ENCODE peak calls at places on chromosomes 2 and 18, in seven cellular contexts. One of them, this sample, is unnamed.

GRCh38 chr18:48832961-48833700 is 117.6 kb downstream of the SMAD7 start:
- DNase-seq in testis: peak; percentile 12
- DNase-seq in left ventricle myocardium inferior: peak; percentile 39
- DNase-seq in fibroblast of lung: peak; percentile 66
- DNase-seq in adrenal gland: peak; percentile 44
- DNase-seq in A549: peak; percentile 19
- DNase-seq in upper lobe of left lung: peak; percentile 77
- DNase-seq in this sample: no peak

GRCh38 chr2:59425292-59425691 is 1128.2 kb downstream of the BCL11A start:
- DNase-seq in left ventricle myocardium inferior: no peak
- DNase-seq in testis: no peak
- DNase-seq in adrenal gland: no peak
- DNase-seq in upper lobe of left lung: no peak
- DNase-seq in fibroblast of lung: no peak
- DNase-seq in A549: peak; percentile 7
- DNase-seq in this sample: no peak

GRCh38 chr18:3481696-3482210 is 31.8 kb downstream of the TGIF1 start:
- DNase-seq in adrenal gland: no peak
- DNase-seq in A549: peak; percentile 28
- DNase-seq in left ventricle myocardium inferior: no peak
- DNase-seq in fibroblast of lung: peak; percentile 73
- DNase-seq in testis: no peak
- DNase-seq in upper lobe of left lung: no peak
- DNase-seq in this sample: peak; percentile 4

GRCh38 chr18:13800505-13801259 is 23.3 kb upstream of the MC5R start:
- DNase-seq in left ventricle myocardium inferior: peak; percentile 62
- DNase-seq in testis: peak; percentile 80
- DNase-seq in fibroblast of lung: peak; percentile 26
- DNase-seq in A549: peak; percentile 58
- DNase-seq in upper lobe of left lung: peak; percentile 54
- DNase-seq in adrenal gland: peak; percentile 63
- DNase-seq in this sample: peak; percentile 57

GRCh38 chr2:107936427-107937359 is 49.6 kb upstream of the SLC5A7 start:
- DNase-seq in testis: peak; percentile 20
- DNase-seq in adrenal gland: no peak
- DNase-seq in A549: no peak
- DNase-seq in upper lobe of left lung: no peak
- DNase-seq in fibroblast of lung: no peak
- DNase-seq in left ventricle myocardium inferior: no peak
- DNase-seq in this sample: no peak

GRCh38 chr2:95346236-95346737 is 49.1 kb downstream of the KCNIP3 start:
- DNase-seq in fibroblast of lung: peak; percentile 66
- DNase-seq in testis: peak; percentile 79
- DNase-seq in adrenal gland: peak; percentile 42
- DNase-seq in upper lobe of left lung: peak; percentile 40
- DNase-seq in left ventricle myocardium inferior: peak; percentile 79
- DNase-seq in A549: peak; percentile 38
- DNase-seq in this sample: no peak

GRCh38 chr2:237254911-237255578 is 158.9 kb downstream of the COL6A3 start:
- DNase-seq in left ventricle myocardium inferior: no peak
- DNase-seq in adrenal gland: no peak
- DNase-seq in fibroblast of lung: no peak
- DNase-seq in testis: no peak
- DNase-seq in A549: no peak
- DNase-seq in upper lobe of left lung: no peak
- DNase-seq in this sample: no peak

GRCh38 chr2:234071664-234072063 is 21.2 kb downstream of the SPP2 start:
- DNase-seq in A549: no peak
- DNase-seq in adrenal gland: no peak
- DNase-seq in testis: no peak
- DNase-seq in fibroblast of lung: no peak
- DNase-seq in upper lobe of left lung: no peak
- DNase-seq in left ventricle myocardium inferior: no peak
- DNase-seq in this sample: no peak

GRCh38 chr2:118774458-118775133 is 72.9 kb downstream of the EN1 start:
- DNase-seq in left ventricle myocardium inferior: peak; percentile 40
- DNase-seq in adrenal gland: peak; percentile 30
- DNase-seq in testis: peak; percentile 62
- DNase-seq in fibroblast of lung: peak; percentile 24
- DNase-seq in A549: peak; percentile 35
- DNase-seq in upper lobe of left lung: no peak
- DNase-seq in this sample: peak; percentile 23

GRCh38 chr2:182713611-182714010 is 2.4 kb upstream of the DNAJC10 start:
- DNase-seq in upper lobe of left lung: no peak
- DNase-seq in left ventricle myocardium inferior: no peak
- DNase-seq in adrenal gland: no peak
- DNase-seq in A549: no peak
- DNase-seq in fibroblast of lung: no peak
- DNase-seq in testis: no peak
- DNase-seq in this sample: no peak

GRCh38 chr18:33440011-33440383 is 524 bp downstream of the CCDC178 start:
- DNase-seq in adrenal gland: no peak
- DNase-seq in fibroblast of lung: peak; percentile 88
- DNase-seq in A549: peak; percentile 3
- DNase-seq in testis: peak; percentile 54
- DNase-seq in left ventricle myocardium inferior: peak; percentile 17
- DNase-seq in upper lobe of left lung: no peak
- DNase-seq in this sample: peak; percentile 7

GRCh38 chr2:207040606-207041173 is 101.4 kb downstream of the CPO start:
- DNase-seq in adrenal gland: no peak
- DNase-seq in testis: no peak
- DNase-seq in upper lobe of left lung: peak; percentile 43
- DNase-seq in left ventricle myocardium inferior: no peak
- DNase-seq in fibroblast of lung: no peak
- DNase-seq in A549: no peak
- DNase-seq in this sample: no peak

GRCh38 chr2:135552887-135553286 is 21.6 kb downstream of the R3HDM1 start:
- DNase-seq in fibroblast of lung: no peak
- DNase-seq in A549: no peak
- DNase-seq in testis: no peak
- DNase-seq in left ventricle myocardium inferior: no peak
- DNase-seq in adrenal gland: no peak
- DNase-seq in upper lobe of left lung: no peak
- DNase-seq in this sample: no peak

GRCh38 chr2:36357506-36358316 is 2.1 kb downstream of the CRIM1 start:
- DNase-seq in adrenal gland: peak; percentile 57
- DNase-seq in fibroblast of lung: peak; percentile 86
- DNase-seq in upper lobe of left lung: peak; percentile 33
- DNase-seq in testis: peak; percentile 60
- DNase-seq in A549: peak; percentile 63
- DNase-seq in left ventricle myocardium inferior: peak; percentile 32
- DNase-seq in this sample: no peak

GRCh38 chr2:158667567-158667966 is 127.5 kb upstream of the DAPL1 start:
- DNase-seq in testis: no peak
- DNase-seq in upper lobe of left lung: no peak
- DNase-seq in adrenal gland: no peak
- DNase-seq in left ventricle myocardium inferior: no peak
- DNase-seq in fibroblast of lung: peak; percentile 22
- DNase-seq in A549: no peak
- DNase-seq in this sample: no peak

GRCh38 chr2:20563833-20564232 is 87.1 kb downstream of the HS1BP3 start:
- DNase-seq in upper lobe of left lung: no peak
- DNase-seq in testis: no peak
- DNase-seq in A549: no peak
- DNase-seq in left ventricle myocardium inferior: no peak
- DNase-seq in adrenal gland: no peak
- DNase-seq in fibroblast of lung: peak; percentile 34
- DNase-seq in this sample: no peak

GRCh38 chr2:100614455-100615000 is 51.7 kb downstream of the PDCL3 start:
- DNase-seq in left ventricle myocardium inferior: no peak
- DNase-seq in A549: no peak
- DNase-seq in fibroblast of lung: no peak
- DNase-seq in upper lobe of left lung: no peak
- DNase-seq in adrenal gland: no peak
- DNase-seq in testis: no peak
- DNase-seq in this sample: no peak

GRCh38 chr2:39513641-39514094 is 76.6 kb upstream of the MAP4K3 start:
- DNase-seq in upper lobe of left lung: peak; percentile 66
- DNase-seq in fibroblast of lung: peak; percentile 94
- DNase-seq in testis: peak; percentile 69
- DNase-seq in A549: peak; percentile 76
- DNase-seq in left ventricle myocardium inferior: peak; percentile 24
- DNase-seq in adrenal gland: peak; percentile 78
- DNase-seq in this sample: peak; percentile 61

GRCh38 chr2:186848873-186849578 is at the start of gene ZSWIM2:
- DNase-seq in left ventricle myocardium inferior: peak; percentile 36
- DNase-seq in testis: peak; percentile 76
- DNase-seq in fibroblast of lung: peak; percentile 89
- DNase-seq in A549: no peak
- DNase-seq in upper lobe of left lung: peak; percentile 25
- DNase-seq in adrenal gland: peak; percentile 61
- DNase-seq in this sample: peak; percentile 83

GRCh38 chr2:172103471-172104292 is 982 bp upstream of the DLX2 start:
- DNase-seq in fibroblast of lung: peak; percentile 88
- DNase-seq in left ventricle myocardium inferior: peak; percentile 73
- DNase-seq in testis: peak; percentile 92
- DNase-seq in upper lobe of left lung: peak; percentile 84
- DNase-seq in adrenal gland: peak; percentile 90
- DNase-seq in A549: peak; percentile 77
- DNase-seq in this sample: peak; percentile 74

GRCh38 chr2:151637284-151637781 is 96.9 kb downstream of the NEB start:
- DNase-seq in A549: no peak
- DNase-seq in fibroblast of lung: peak; percentile 9
- DNase-seq in upper lobe of left lung: peak; percentile 36
- DNase-seq in left ventricle myocardium inferior: no peak
- DNase-seq in testis: no peak
- DNase-seq in adrenal gland: no peak
- DNase-seq in this sample: no peak
- H3K4me3 ChIP-seq in A549: no peak overlapping the region
- H3K4me3 ChIP-seq in fibroblast of lung: no peak overlapping the region
- H3K4me3 ChIP-seq in upper lobe of left lung: no peak overlapping the region
- H3K4me3 ChIP-seq in left ventricle myocardium inferior: no peak overlapping the region
- H3K4me3 ChIP-seq in testis: no peak overlapping the region
- H3K4me3 ChIP-seq in adrenal gland: no peak overlapping the region
- H3K4me3 ChIP-seq in this sample: no peak overlapping the region

DNA sequence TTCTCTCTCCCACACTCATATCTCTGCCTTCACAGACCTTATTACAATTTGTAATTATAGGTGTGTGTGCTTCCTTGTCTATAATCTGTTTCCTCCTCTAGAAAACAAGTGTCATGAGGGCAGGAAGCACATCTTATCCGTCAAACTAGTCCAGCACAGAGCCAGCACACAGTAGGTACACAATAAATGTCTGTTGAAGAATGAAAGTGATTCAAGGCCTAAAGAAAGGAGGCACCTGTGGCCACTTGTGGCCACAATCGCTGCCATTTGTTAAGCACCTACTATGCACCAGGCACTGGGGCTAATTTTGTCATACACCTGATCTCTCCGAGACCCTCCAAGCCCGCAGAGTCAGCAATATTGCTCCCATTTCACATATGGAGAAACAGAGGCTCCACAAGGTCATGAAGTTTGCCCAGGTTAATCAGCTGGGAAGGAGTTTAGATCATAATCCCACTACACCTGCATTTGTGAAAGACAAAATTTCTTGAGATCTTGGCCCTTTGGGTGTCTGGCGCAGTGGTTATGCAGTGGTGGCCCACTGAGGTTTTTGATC is 78.4 kb downstream of the TNS1 start:
- DNase-seq in left ventricle myocardium inferior: no peak
- DNase-seq in A549: no peak
- DNase-seq in fibroblast of lung: no peak
- DNase-seq in testis: no peak
- DNase-seq in upper lobe of left lung: no peak
- DNase-seq in adrenal gland: no peak
- DNase-seq in this sample: no peak
- H3K4me1 ChIP-seq in left ventricle myocardium inferior: peaks cover 100% of the 10 kb centered on the region
- H3K4me1 ChIP-seq in A549: peaks cover 54% of the 10 kb centered on the region
- H3K4me1 ChIP-seq in fibroblast of lung: peaks cover 36% of the 10 kb centered on the region
- H3K4me1 ChIP-seq in testis: peaks cover 73% of the 10 kb centered on the region
- H3K4me1 ChIP-seq in upper lobe of left lung: peaks cover 100% of the 10 kb centered on the region
- H3K4me1 ChIP-seq in adrenal gland: peaks cover 66% of the 10 kb centered on the region
- H3K4me1 ChIP-seq in this sample: peaks cover 46% of the 10 kb centered on the region

DNA sequence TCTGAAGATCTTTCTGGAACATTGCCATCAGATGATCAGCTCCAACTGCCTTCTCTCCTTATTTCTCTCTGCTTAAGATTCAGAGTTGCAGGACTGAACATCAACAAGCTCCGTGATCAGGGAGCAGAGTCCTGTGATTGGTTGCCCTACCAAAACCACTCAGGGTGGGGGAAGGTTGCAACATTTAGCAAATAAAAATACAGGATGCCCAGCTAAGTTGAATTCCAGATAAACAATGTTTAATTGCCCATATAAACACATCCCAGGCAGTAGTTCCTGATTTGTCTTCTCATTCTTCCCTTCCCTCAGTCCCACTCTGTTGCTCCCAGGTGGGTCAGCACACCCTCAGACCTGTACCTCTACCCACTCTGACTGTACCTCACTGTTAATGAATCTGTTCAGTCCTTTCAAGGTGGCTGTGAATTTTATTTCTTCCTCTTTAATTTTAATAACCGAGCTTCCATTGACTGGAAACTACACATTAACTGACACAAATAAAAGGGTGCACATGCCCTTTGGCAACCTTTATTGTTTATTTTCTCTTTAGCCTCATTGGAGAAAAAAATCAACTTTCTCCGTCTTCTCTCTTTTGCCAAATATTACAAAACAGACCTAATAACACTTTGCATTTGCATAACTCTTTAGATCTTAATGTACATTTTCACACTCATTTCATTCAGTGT is 167.1 kb upstream of the PKDCC start:
- DNase-seq in upper lobe of left lung: no peak
- DNase-seq in fibroblast of lung: peak; percentile 31
- DNase-seq in A549: no peak
- DNase-seq in adrenal gland: no peak
- DNase-seq in left ventricle myocardium inferior: no peak
- DNase-seq in testis: no peak
- DNase-seq in this sample: no peak
- H3K9me3 ChIP-seq in upper lobe of left lung: no peaks in the 10 kb centered on the region
- H3K9me3 ChIP-seq in fibroblast of lung: no peaks in the 10 kb centered on the region
- H3K9me3 ChIP-seq in A549: no peaks in the 10 kb centered on the region
- H3K9me3 ChIP-seq in adrenal gland: no peaks in the 10 kb centered on the region
- H3K9me3 ChIP-seq in left ventricle myocardium inferior: no peaks in the 10 kb centered on the region
- H3K9me3 ChIP-seq in testis: no peaks in the 10 kb centered on the region
- H3K9me3 ChIP-seq in this sample: no peaks in the 10 kb centered on the region

DNA sequence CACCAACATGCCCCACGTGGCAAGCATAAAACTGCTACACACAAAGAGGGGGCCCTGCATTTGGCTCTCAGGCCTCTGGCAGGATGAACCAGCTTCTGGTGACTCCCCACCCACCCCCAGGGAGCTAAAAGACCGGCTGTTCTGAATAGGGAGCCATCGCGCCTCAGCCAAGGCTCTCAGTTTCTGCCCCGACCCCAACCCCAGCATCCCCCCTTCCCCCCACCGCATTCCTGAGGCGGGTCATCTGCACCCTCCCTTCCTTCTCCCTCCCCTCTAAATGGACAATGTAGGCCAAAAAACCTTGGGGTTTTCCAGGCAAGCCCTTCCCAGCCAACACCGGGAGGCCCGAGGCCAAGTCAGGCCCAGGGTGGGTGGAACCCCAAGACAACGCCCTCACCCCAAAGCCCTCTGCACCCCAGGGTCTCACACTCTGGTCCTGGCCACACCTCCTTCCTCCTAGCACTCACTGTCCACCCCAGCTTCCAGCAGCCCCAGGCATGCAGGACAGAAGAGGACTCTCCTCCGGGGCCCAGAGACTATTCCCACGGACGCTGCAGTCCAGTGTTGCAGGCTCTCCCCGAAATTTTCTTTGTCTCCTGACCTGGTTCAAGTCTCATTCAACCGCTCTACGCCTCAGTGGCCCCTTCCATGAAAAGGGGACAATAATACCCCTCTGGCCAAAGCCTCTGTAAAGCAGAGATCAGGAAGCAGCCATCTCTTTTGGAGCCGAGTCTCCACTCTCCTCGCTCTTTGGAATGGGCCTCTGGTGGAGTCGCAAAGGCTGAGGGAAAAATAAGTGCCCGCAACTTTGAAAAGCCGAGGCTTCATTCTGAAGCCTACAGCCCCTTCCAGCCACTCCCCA is 5.5 kb downstream of the CYP26B1 start:
- DNase-seq in upper lobe of left lung: no peak
- DNase-seq in testis: no peak
- DNase-seq in adrenal gland: no peak
- DNase-seq in A549: no peak
- DNase-seq in fibroblast of lung: no peak
- DNase-seq in left ventricle myocardium inferior: peak; percentile 10
- DNase-seq in this sample: no peak
- H3K4me3 ChIP-seq in upper lobe of left lung: no peak overlapping the region
- H3K4me3 ChIP-seq in testis: no peak overlapping the region
- H3K4me3 ChIP-seq in adrenal gland: no peak overlapping the region
- H3K4me3 ChIP-seq in A549: no peak overlapping the region
- H3K4me3 ChIP-seq in fibroblast of lung: no peak overlapping the region
- H3K4me3 ChIP-seq in left ventricle myocardium inferior: peak overlapping the region; percentile 70
- H3K4me3 ChIP-seq in this sample: no peak overlapping the region